ENCODE peak calls at places on chromosomes 11 and 22, in nine cellular contexts. One of them, this sample, is unnamed.

GRCh38 chr11:133577403-133577802 is 45.1 kb upstream of the OPCML start:
- DNase-seq in ELR: no peak
- DNase-seq in activated CD8-positive, alpha-beta memory T cell treated with anti-CD3 and anti-CD28 coated beads, Interleukin-2, amount 50 U/mL, for 48 hours: no peak
- DNase-seq in smooth muscle cell of the brain vasculature: no peak
- DNase-seq in effector CD4-positive, alpha-beta T cell: no peak
- DNase-seq in ACHN: no peak
- DNase-seq in iPS-NIHi11: no peak
- DNase-seq in HFF-Myc: no peak
- DNase-seq in EL: no peak
- DNase-seq in this sample: no peak

GRCh38 chr11:104151404-104152204 is 12.3 kb downstream of the PDGFD start:
- DNase-seq in HFF-Myc: no peak
- DNase-seq in ACHN: peak; percentile 15
- DNase-seq in ELR: peak; percentile 43
- DNase-seq in EL: peak; percentile 9
- DNase-seq in effector CD4-positive, alpha-beta T cell: no peak
- DNase-seq in iPS-NIHi11: no peak
- DNase-seq in activated CD8-positive, alpha-beta memory T cell treated with anti-CD3 and anti-CD28 coated beads, Interleukin-2, amount 50 U/mL, for 48 hours: no peak
- DNase-seq in smooth muscle cell of the brain vasculature: no peak
- DNase-seq in this sample: no peak

GRCh38 chr11:130738618-130739017 is 177.7 kb downstream of the SNX19 start:
- DNase-seq in EL: peak; percentile 76
- DNase-seq in ACHN: no peak
- DNase-seq in HFF-Myc: no peak
- DNase-seq in activated CD8-positive, alpha-beta memory T cell treated with anti-CD3 and anti-CD28 coated beads, Interleukin-2, amount 50 U/mL, for 48 hours: no peak
- DNase-seq in iPS-NIHi11: no peak
- DNase-seq in ELR: peak; percentile 33
- DNase-seq in smooth muscle cell of the brain vasculature: no peak
- DNase-seq in effector CD4-positive, alpha-beta T cell: no peak
- DNase-seq in this sample: no peak

GRCh38 chr11:121367434-121367833 is 74.9 kb downstream of the SC5D start:
- DNase-seq in ACHN: no peak
- DNase-seq in smooth muscle cell of the brain vasculature: peak; percentile 4
- DNase-seq in iPS-NIHi11: no peak
- DNase-seq in activated CD8-positive, alpha-beta memory T cell treated with anti-CD3 and anti-CD28 coated beads, Interleukin-2, amount 50 U/mL, for 48 hours: no peak
- DNase-seq in ELR: no peak
- DNase-seq in EL: peak; percentile 6
- DNase-seq in effector CD4-positive, alpha-beta T cell: no peak
- DNase-seq in HFF-Myc: no peak
- DNase-seq in this sample: no peak

GRCh38 chr11:77547863-77548551 is 41.7 kb upstream of the AQP11 start:
- DNase-seq in effector CD4-positive, alpha-beta T cell: peak; percentile 23
- DNase-seq in iPS-NIHi11: peak; percentile 61
- DNase-seq in EL: peak; percentile 65
- DNase-seq in ACHN: peak; percentile 62
- DNase-seq in HFF-Myc: peak; percentile 59
- DNase-seq in activated CD8-positive, alpha-beta memory T cell treated with anti-CD3 and anti-CD28 coated beads, Interleukin-2, amount 50 U/mL, for 48 hours: no peak
- DNase-seq in smooth muscle cell of the brain vasculature: peak; percentile 46
- DNase-seq in ELR: peak; percentile 80
- DNase-seq in this sample: peak; percentile 48

GRCh38 chr11:69843529-69843921 is 24.3 kb upstream of the FGF3 start:
- DNase-seq in effector CD4-positive, alpha-beta T cell: no peak
- DNase-seq in ELR: no peak
- DNase-seq in HFF-Myc: no peak
- DNase-seq in ACHN: no peak
- DNase-seq in EL: no peak
- DNase-seq in activated CD8-positive, alpha-beta memory T cell treated with anti-CD3 and anti-CD28 coated beads, Interleukin-2, amount 50 U/mL, for 48 hours: no peak
- DNase-seq in iPS-NIHi11: no peak
- DNase-seq in smooth muscle cell of the brain vasculature: no peak
- DNase-seq in this sample: no peak

GRCh38 chr11:75577198-75577597 is 15.1 kb downstream of the SERPINH1 start:
- DNase-seq in effector CD4-positive, alpha-beta T cell: peak; percentile 56
- DNase-seq in HFF-Myc: no peak
- DNase-seq in iPS-NIHi11: peak; percentile 76
- DNase-seq in ACHN: no peak
- DNase-seq in activated CD8-positive, alpha-beta memory T cell treated with anti-CD3 and anti-CD28 coated beads, Interleukin-2, amount 50 U/mL, for 48 hours: peak; percentile 82
- DNase-seq in ELR: peak; percentile 47
- DNase-seq in smooth muscle cell of the brain vasculature: no peak
- DNase-seq in EL: peak; percentile 36
- DNase-seq in this sample: peak; percentile 83

GRCh38 chr11:32186118-32186517 is 95.2 kb downstream of the RCN1 start:
- DNase-seq in iPS-NIHi11: no peak
- DNase-seq in ELR: no peak
- DNase-seq in effector CD4-positive, alpha-beta T cell: no peak
- DNase-seq in ACHN: no peak
- DNase-seq in EL: no peak
- DNase-seq in smooth muscle cell of the brain vasculature: no peak
- DNase-seq in activated CD8-positive, alpha-beta memory T cell treated with anti-CD3 and anti-CD28 coated beads, Interleukin-2, amount 50 U/mL, for 48 hours: no peak
- DNase-seq in HFF-Myc: no peak
- DNase-seq in this sample: no peak

GRCh38 chr22:45863981-45864751 is 112.8 kb downstream of the WNT7B start:
- DNase-seq in smooth muscle cell of the brain vasculature: peak; percentile 13
- DNase-seq in ELR: peak; percentile 65
- DNase-seq in iPS-NIHi11: peak; percentile 79
- DNase-seq in effector CD4-positive, alpha-beta T cell: peak; percentile 55
- DNase-seq in EL: peak; percentile 49
- DNase-seq in activated CD8-positive, alpha-beta memory T cell treated with anti-CD3 and anti-CD28 coated beads, Interleukin-2, amount 50 U/mL, for 48 hours: peak; percentile 95
- DNase-seq in ACHN: peak; percentile 53
- DNase-seq in HFF-Myc: peak; percentile 14
- DNase-seq in this sample: peak; percentile 57

GRCh38 chr11:115338476-115338875 is 165.7 kb downstream of the CADM1 start:
- DNase-seq in effector CD4-positive, alpha-beta T cell: no peak
- DNase-seq in ELR: no peak
- DNase-seq in activated CD8-positive, alpha-beta memory T cell treated with anti-CD3 and anti-CD28 coated beads, Interleukin-2, amount 50 U/mL, for 48 hours: no peak
- DNase-seq in EL: no peak
- DNase-seq in smooth muscle cell of the brain vasculature: no peak
- DNase-seq in ACHN: no peak
- DNase-seq in HFF-Myc: no peak
- DNase-seq in iPS-NIHi11: no peak
- DNase-seq in this sample: no peak

GRCh38 chr11:124946735-124947141 is 7.3 kb upstream of the CCDC15 start:
- DNase-seq in iPS-NIHi11: no peak
- DNase-seq in EL: peak; percentile 66
- DNase-seq in smooth muscle cell of the brain vasculature: no peak
- DNase-seq in effector CD4-positive, alpha-beta T cell: no peak
- DNase-seq in HFF-Myc: peak; percentile 89
- DNase-seq in activated CD8-positive, alpha-beta memory T cell treated with anti-CD3 and anti-CD28 coated beads, Interleukin-2, amount 50 U/mL, for 48 hours: no peak
- DNase-seq in ACHN: no peak
- DNase-seq in ELR: no peak
- DNase-seq in this sample: no peak

GRCh38 chr22:23709107-23709506 is 18.3 kb downstream of the RGL4 start:
- DNase-seq in activated CD8-positive, alpha-beta memory T cell treated with anti-CD3 and anti-CD28 coated beads, Interleukin-2, amount 50 U/mL, for 48 hours: no peak
- DNase-seq in ELR: peak; percentile 28
- DNase-seq in smooth muscle cell of the brain vasculature: no peak
- DNase-seq in effector CD4-positive, alpha-beta T cell: no peak
- DNase-seq in iPS-NIHi11: no peak
- DNase-seq in EL: peak; percentile 61
- DNase-seq in ACHN: no peak
- DNase-seq in HFF-Myc: peak; percentile 26
- DNase-seq in this sample: no peak

GRCh38 chr11:10317776-10318526 is 13.1 kb downstream of the ADM start:
- DNase-seq in iPS-NIHi11: no peak
- DNase-seq in smooth muscle cell of the brain vasculature: no peak
- DNase-seq in activated CD8-positive, alpha-beta memory T cell treated with anti-CD3 and anti-CD28 coated beads, Interleukin-2, amount 50 U/mL, for 48 hours: no peak
- DNase-seq in ACHN: no peak
- DNase-seq in HFF-Myc: no peak
- DNase-seq in EL: no peak
- DNase-seq in effector CD4-positive, alpha-beta T cell: no peak
- DNase-seq in ELR: no peak
- DNase-seq in this sample: no peak

GRCh38 chr11:46119053-46119351 is 2.3 kb downstream of the PHF21A start:
- DNase-seq in smooth muscle cell of the brain vasculature: no peak
- DNase-seq in ELR: no peak
- DNase-seq in effector CD4-positive, alpha-beta T cell: no peak
- DNase-seq in ACHN: no peak
- DNase-seq in iPS-NIHi11: no peak
- DNase-seq in HFF-Myc: no peak
- DNase-seq in EL: no peak
- DNase-seq in activated CD8-positive, alpha-beta memory T cell treated with anti-CD3 and anti-CD28 coated beads, Interleukin-2, amount 50 U/mL, for 48 hours: no peak
- DNase-seq in this sample: no peak

GRCh38 chr11:45233121-45233803 is 52.9 kb downstream of the SYT13 start:
- DNase-seq in effector CD4-positive, alpha-beta T cell: peak; percentile 38
- DNase-seq in iPS-NIHi11: peak; percentile 95
- DNase-seq in smooth muscle cell of the brain vasculature: no peak
- DNase-seq in EL: peak; percentile 54
- DNase-seq in HFF-Myc: peak; percentile 22
- DNase-seq in activated CD8-positive, alpha-beta memory T cell treated with anti-CD3 and anti-CD28 coated beads, Interleukin-2, amount 50 U/mL, for 48 hours: peak; percentile 83
- DNase-seq in ACHN: peak; percentile 53
- DNase-seq in ELR: peak; percentile 58
- DNase-seq in this sample: peak; percentile 28

GRCh38 chr22:19048531-19048930 is 73.7 kb downstream of the DGCR2 start:
- DNase-seq in smooth muscle cell of the brain vasculature: no peak
- DNase-seq in ELR: no peak
- DNase-seq in ACHN: no peak
- DNase-seq in EL: no peak
- DNase-seq in effector CD4-positive, alpha-beta T cell: no peak
- DNase-seq in HFF-Myc: no peak
- DNase-seq in activated CD8-positive, alpha-beta memory T cell treated with anti-CD3 and anti-CD28 coated beads, Interleukin-2, amount 50 U/mL, for 48 hours: no peak
- DNase-seq in iPS-NIHi11: no peak
- DNase-seq in this sample: no peak

GRCh38 chr11:6095798-6096197 is 11.7 kb upstream of the OR56B4 start:
- DNase-seq in activated CD8-positive, alpha-beta memory T cell treated with anti-CD3 and anti-CD28 coated beads, Interleukin-2, amount 50 U/mL, for 48 hours: no peak
- DNase-seq in smooth muscle cell of the brain vasculature: no peak
- DNase-seq in effector CD4-positive, alpha-beta T cell: no peak
- DNase-seq in iPS-NIHi11: no peak
- DNase-seq in ELR: no peak
- DNase-seq in HFF-Myc: no peak
- DNase-seq in EL: no peak
- DNase-seq in ACHN: no peak
- DNase-seq in this sample: no peak

GRCh38 chr22:20979243-20979809 is 2.8 kb upstream of the LZTR1 start:
- DNase-seq in iPS-NIHi11: peak; percentile 94
- DNase-seq in smooth muscle cell of the brain vasculature: no peak
- DNase-seq in ELR: peak; percentile 78
- DNase-seq in activated CD8-positive, alpha-beta memory T cell treated with anti-CD3 and anti-CD28 coated beads, Interleukin-2, amount 50 U/mL, for 48 hours: peak; percentile 84
- DNase-seq in EL: peak; percentile 69
- DNase-seq in ACHN: no peak
- DNase-seq in effector CD4-positive, alpha-beta T cell: peak; percentile 37
- DNase-seq in HFF-Myc: no peak
- DNase-seq in this sample: peak; percentile 72

GRCh38 chr11:109342261-109342660 is 79.7 kb upstream of the C11orf87 start:
- DNase-seq in smooth muscle cell of the brain vasculature: no peak
- DNase-seq in ELR: no peak
- DNase-seq in iPS-NIHi11: no peak
- DNase-seq in EL: no peak
- DNase-seq in activated CD8-positive, alpha-beta memory T cell treated with anti-CD3 and anti-CD28 coated beads, Interleukin-2, amount 50 U/mL, for 48 hours: no peak
- DNase-seq in HFF-Myc: no peak
- DNase-seq in effector CD4-positive, alpha-beta T cell: no peak
- DNase-seq in ACHN: no peak
- DNase-seq in this sample: no peak

GRCh38 chr11:60378359-60378758 is at the start of gene MS4A7:
- DNase-seq in ELR: no peak
- DNase-seq in smooth muscle cell of the brain vasculature: no peak
- DNase-seq in EL: no peak
- DNase-seq in iPS-NIHi11: no peak
- DNase-seq in effector CD4-positive, alpha-beta T cell: no peak
- DNase-seq in activated CD8-positive, alpha-beta memory T cell treated with anti-CD3 and anti-CD28 coated beads, Interleukin-2, amount 50 U/mL, for 48 hours: no peak
- DNase-seq in HFF-Myc: no peak
- DNase-seq in ACHN: no peak
- DNase-seq in this sample: no peak

This sample was measured in naive thymus-derived CD8-positive, alpha-beta T cell.